ENCODE peak calls at places on chromosomes 5 and 9, in four cellular contexts. J is upper lobe of left lung; M is CD8-positive, alpha-beta memory T cell; A is coronary artery. I is an unnamed sample.

GRCh38 chr9:136053757-136054142 is 41.3 kb downstream of the NACC2 start:
- DNase-seq in J (no peak), A (no peak), M (no peak), I (no peak)

GRCh38 chr9:136201609-136202448 is 3.1 kb downstream of the LHX3 start:
- DNase-seq in M (no peak), A (no peak), J (no peak), I (no peak)

GRCh38 chr5:73625905-73626811 is at the start of gene ARHGEF28:
- DNase-seq in A (peak), M (peak), J (peak), I (no peak)

GRCh38 chr9:93294011-93294410 is 110.1 kb downstream of the WNK2 start:
- DNase-seq in J (no peak), A (no peak), M (no peak), I (no peak)

GRCh38 chr5:107670028-107670926 is 460 bp downstream of the EFNA5 start:
- DNase-seq in J (no peak), A (no peak), M (no peak), I (no peak)

GRCh38 chr9:137310190-137311052 is 8.3 kb upstream of the NRARP start:
- DNase-seq in M (no peak), A (no peak), J (peak), I (no peak)

GRCh38 chr9:77957652-77958051 is 74.0 kb downstream of the GNAQ start:
- DNase-seq in A (no peak), J (no peak), M (no peak), I (no peak)

GRCh38 chr5:92653730-92654461 is 927.1 kb downstream of the NR2F1-AS1 start:
- DNase-seq in A (no peak), M (no peak), J (no peak), I (no peak)

GRCh38 chr9:98846081-98846480 is 38.6 kb downstream of the GALNT12 start:
- DNase-seq in J (no peak), M (no peak), A (no peak), I (no peak)

GRCh38 chr9:27499481-27499880 is 24.6 kb upstream of the IFNK start:
- DNase-seq in M (no peak), A (no peak), J (no peak), I (no peak)

GRCh38 chr9:116543731-116544400 is 143.2 kb upstream of the TRIM32 start:
- DNase-seq in M (no peak), A (no peak), J (no peak), I (no peak)

GRCh38 chr9:16112116-16112515 is 559.3 kb downstream of the CCDC171 start:
- DNase-seq in M (no peak), J (no peak), A (no peak), I (no peak)

GRCh38 chr5:66516535-66516934 is 79.7 kb upstream of the MAST4 start:
- DNase-seq in J (no peak), A (no peak), M (no peak), I (no peak)

GRCh38 chr5:105554613-105555169 is 1992.1 kb upstream of the NUDT12 start:
- DNase-seq in J (no peak), A (no peak), M (no peak), I (no peak)

GRCh38 chr9:101737705-101738565 is 512 bp downstream of the GRIN3A start:
- DNase-seq in M (no peak), A (no peak), J (no peak), I (no peak)

GRCh38 chr5:151664694-151665583 is 21.8 kb downstream of the SPARC start:
- DNase-seq in M (no peak), J (no peak), A (no peak), I (no peak)

GRCh38 chr9:131334568-131335105 is 45.1 kb downstream of the PLPP7 start:
- DNase-seq in M (no peak), J (no peak), A (no peak), I (no peak)

GRCh38 chr5:39578887-39579497 is 154.2 kb upstream of the DAB2 start:
- DNase-seq in J (no peak), M (no peak), A (no peak), I (no peak)

GRCh38 chr5:80198920-80199319 is 56.9 kb downstream of the SERINC5 start:
- DNase-seq in M (no peak), A (no peak), J (peak), I (no peak)

GRCh38 chr9:72680593-72681317 is 159.3 kb downstream of the TMC1 start:
- DNase-seq in A (no peak), J (no peak), M (no peak), I (no peak)

GRCh38 chr5:74538206-74538661 is 102.3 kb downstream of the ENC1 start:
- DNase-seq in M (no peak), J (peak), A (peak), I (no peak)

GRCh38 chr5:8908055-8908683 is 637.7 kb downstream of the SEMA5A start:
- DNase-seq in M (no peak), A (no peak), J (no peak), I (no peak)

GRCh38 chr5:60836131-60836530 is 7.9 kb downstream of the ELOVL7 start:
- DNase-seq in M (no peak), A (no peak), J (no peak), I (no peak)

GRCh38 chr5:141522301-141522700 is 33.4 kb downstream of the PCDHGC5 start:
- DNase-seq in J (no peak), M (no peak), A (no peak), I (no peak)

GRCh38 chr5:173806270-173807035 is 81.7 kb upstream of the CPEB4 start:
- DNase-seq in M (no peak), J (no peak), A (no peak), I (no peak)

GRCh38 chr9:114958021-114958846 is 27.8 kb upstream of the TNFSF8 start:
- DNase-seq in J (peak), M (no peak), A (peak), I (peak)
- H3K27ac ChIP-seq in J (peak), M (no peak), A (no peak), I (peak)

GRCh38 chr9:128007566-128008138 is 26.9 kb upstream of the EEIG1 start:
- DNase-seq in A (no peak), M (peak), J (peak), I (peak)
- H3K27ac ChIP-seq in A (no peak), M (peak), J (no peak), I (peak)

GRCh38 chr5:132887326-132887725 is 13.9 kb downstream of the LEAP2 start:
- DNase-seq in J (no peak), M (no peak), A (no peak), I (no peak)

GRCh38 chr5:132886064-132886823 is 12.8 kb downstream of the LEAP2 start:
- DNase-seq in M (no peak), J (no peak), A (no peak), I (no peak)

GRCh38 chr5:132877938-132878337 is 4.5 kb downstream of the LEAP2 start:
- DNase-seq in A (no peak), M (no peak), J (peak), I (no peak)

GRCh38 chr5:132884548-132884947 is 11.1 kb downstream of the LEAP2 start:
- DNase-seq in M (no peak), J (no peak), A (no peak), I (no peak)

GRCh38 chr5:132883261-132883834 is 9.9 kb downstream of the LEAP2 start:
- DNase-seq in A (no peak), M (peak), J (peak), I (no peak)
- H3K27ac ChIP-seq in A (no peak), M (no peak), J (no peak), I (no peak)

GRCh38 chr5:10581424-10581748 is 17.5 kb downstream of the ANKRD33B start:
- DNase-seq in J (no peak), M (no peak), A (no peak), I (no peak)
- H3K27ac ChIP-seq in J (no peak), M (no peak), A (no peak), I (no peak)